ENCODE peak calls at places on chromosomes 11 and 22, in seven cellular contexts. J, O, F, I, L, Q and A are unnamed samples.

GRCh38 chr22:35561796-35562526 is 21.3 kb downstream of the RASD2 start:
- DNase-seq in I (no peak), F (no peak), J (no peak), Q (no peak), O (peak), L (no peak), A (peak)

GRCh38 chr22:45548991-45549736 is 46.5 kb downstream of the FBLN1 start:
- DNase-seq in J (no peak), Q (no peak), L (no peak), O (peak), I (no peak), F (peak), A (peak)

GRCh38 chr11:7696424-7696823 is 9.9 kb downstream of the OVCH2 start:
- DNase-seq in J (no peak), Q (no peak), L (no peak), F (no peak), I (no peak), O (no peak), A (no peak)

GRCh38 chr22:33922268-33922667 is 2.0 kb upstream of the LARGE1 start:
- DNase-seq in Q (no peak), F (peak), O (peak), I (peak), J (peak), L (no peak), A (no peak)

GRCh38 chr11:67389477-67389876 is 2.3 kb upstream of the RAD9A start:
- DNase-seq in Q (peak), L (no peak), J (no peak), F (peak), O (peak), I (peak), A (no peak)

GRCh38 chr11:35986958-35987357 is 43.1 kb downstream of the LDLRAD3 start:
- DNase-seq in J (no peak), I (no peak), Q (no peak), F (no peak), O (no peak), L (no peak), A (no peak)

GRCh38 chr11:107397357-107397756 is 60.3 kb downstream of the CWF19L2 start:
- DNase-seq in Q (no peak), I (peak), O (peak), J (no peak), F (peak), L (no peak), A (peak)

GRCh38 chr11:91248199-91248807 is 976.3 kb upstream of the FAT3 start:
- DNase-seq in I (peak), Q (no peak), F (peak), O (no peak), L (no peak), J (no peak), A (peak)

GRCh38 chr22:50445071-50445879 is 29.6 kb downstream of the SBF1 start:
- DNase-seq in I (no peak), Q (peak), F (no peak), O (no peak), J (no peak), L (peak), A (no peak)

GRCh38 chr22:37430941-37431340 is 3.7 kb upstream of the ELFN2 start:
- DNase-seq in F (no peak), Q (no peak), O (no peak), I (no peak), L (no peak), J (no peak), A (no peak)

GRCh38 chr11:11043676-11044075 is 185.8 kb upstream of the ZBED5 start:
- DNase-seq in O (no peak), J (no peak), L (no peak), I (no peak), Q (no peak), F (no peak), A (no peak)

GRCh38 chr11:85974126-85974525 is 94.8 kb downstream of the PICALM start:
- DNase-seq in I (no peak), F (no peak), L (no peak), O (no peak), Q (no peak), J (no peak), A (no peak)

GRCh38 chr22:29167032-29167911 is 38.4 kb upstream of the EMID1 start:
- DNase-seq in J (no peak), F (no peak), Q (no peak), I (no peak), O (peak), L (peak), A (no peak)

GRCh38 chr11:78061921-78062311 is 1.7 kb upstream of the THRSP start:
- DNase-seq in Q (no peak), F (peak), O (no peak), J (no peak), L (no peak), I (peak), A (no peak)

GRCh38 chr11:8068605-8069221 is 12.3 kb upstream of the TUB start:
- DNase-seq in I (peak), Q (no peak), L (no peak), J (peak), O (no peak), F (peak), A (peak)

GRCh38 chr22:48577014-48577690 is 1250.5 kb downstream of the BRD1 start:
- DNase-seq in I (peak), L (no peak), Q (no peak), O (no peak), J (no peak), F (peak), A (no peak)